ENCODE peak calls at places on chromosomes 13 and 19, in five cellular contexts. One of them, this sample, is unnamed. For H3K4me1, the result is how much of the 10 kb centered on the place peaks cover.

GRCh38 chr19:10554760-10555612 is 10.8 kb downstream of the KRI1 start:
- DNase-seq in H1: no peak
- DNase-seq in Peyer's patch: no peak
- DNase-seq in heart right ventricle: no peak
- DNase-seq in SJSA1: no peak
- DNase-seq in this sample: no peak

GRCh38 chr19:14412436-14413071 is 6.6 kb downstream of the DDX39A start:
- DNase-seq in H1: no peak
- DNase-seq in Peyer's patch: no peak
- DNase-seq in heart right ventricle: no peak
- DNase-seq in SJSA1: no peak
- DNase-seq in this sample: no peak

GRCh38 chr13:71721117-71721516 is 145.9 kb downstream of the DACH1 start:
- DNase-seq in H1: no peak
- DNase-seq in Peyer's patch: no peak
- DNase-seq in heart right ventricle: no peak
- DNase-seq in SJSA1: no peak
- DNase-seq in this sample: no peak

GRCh38 chr13:65638572-65639168 is 1591.5 kb downstream of the PCDH9 start:
- DNase-seq in H1: no peak
- DNase-seq in Peyer's patch: no peak
- DNase-seq in heart right ventricle: no peak
- DNase-seq in SJSA1: no peak
- DNase-seq in this sample: peak

GRCh38 chr13:114022309-114022669 is 48.4 kb upstream of the C13orf46 start:
- DNase-seq in H1: no peak
- DNase-seq in Peyer's patch: no peak
- DNase-seq in heart right ventricle: no peak
- DNase-seq in SJSA1: no peak
- DNase-seq in this sample: no peak

GRCh38 chr13:40115456-40115855 is 460.0 kb downstream of the COG6 start:
- DNase-seq in H1: no peak
- DNase-seq in Peyer's patch: no peak
- DNase-seq in heart right ventricle: no peak
- DNase-seq in SJSA1: no peak
- DNase-seq in this sample: no peak

GRCh38 chr13:69857188-69857821 is 250.3 kb upstream of the ATXN8OS start:
- DNase-seq in H1: no peak
- DNase-seq in Peyer's patch: no peak
- DNase-seq in heart right ventricle: no peak
- DNase-seq in SJSA1: no peak
- DNase-seq in this sample: peak

GRCh38 chr13:61664821-61665705 is 249.4 kb upstream of the PCDH20 start:
- DNase-seq in H1: no peak
- DNase-seq in Peyer's patch: peak
- DNase-seq in heart right ventricle: no peak
- DNase-seq in SJSA1: no peak
- DNase-seq in this sample: no peak

GRCh38 chr19:12939908-12940533 is 1.6 kb downstream of the CALR start:
- DNase-seq in H1: no peak
- DNase-seq in Peyer's patch: no peak
- DNase-seq in heart right ventricle: no peak
- DNase-seq in SJSA1: no peak
- DNase-seq in this sample: no peak

GRCh38 chr13:41621716-41622508 is 164.6 kb downstream of the RGCC start:
- DNase-seq in H1: no peak
- DNase-seq in Peyer's patch: no peak
- DNase-seq in heart right ventricle: no peak
- DNase-seq in SJSA1: no peak
- DNase-seq in this sample: no peak

GRCh38 chr19:32407004-32407992 is 1.7 kb downstream of the DPY19L3 start:
- DNase-seq in H1: no peak
- DNase-seq in Peyer's patch: no peak
- DNase-seq in heart right ventricle: no peak
- DNase-seq in SJSA1: no peak
- DNase-seq in this sample: no peak

GRCh38 chr19:6610934-6611370 is 20.0 kb upstream of the CD70 start:
- DNase-seq in H1: no peak
- DNase-seq in Peyer's patch: no peak
- DNase-seq in heart right ventricle: no peak
- DNase-seq in SJSA1: no peak
- DNase-seq in this sample: no peak

GRCh38 chr19:14050512-14050911 is 11.4 kb downstream of the PALM3 start:
- DNase-seq in H1: no peak
- DNase-seq in Peyer's patch: no peak
- DNase-seq in heart right ventricle: no peak
- DNase-seq in SJSA1: no peak
- DNase-seq in this sample: no peak

GRCh38 chr19:31448221-31448657 is 99.0 kb upstream of the TSHZ3 start:
- DNase-seq in H1: no peak
- DNase-seq in Peyer's patch: peak
- DNase-seq in heart right ventricle: peak
- DNase-seq in SJSA1: peak
- DNase-seq in this sample: no peak

GRCh38 chr19:14033946-14034345 is 2.4 kb downstream of the IL27RA start:
- DNase-seq in H1: no peak
- DNase-seq in Peyer's patch: no peak
- DNase-seq in heart right ventricle: no peak
- DNase-seq in SJSA1: no peak
- DNase-seq in this sample: no peak

GRCh38 chr19:3471954-3472655 is 8.2 kb downstream of the SMIM24 start:
- DNase-seq in H1: peak
- DNase-seq in Peyer's patch: peak
- DNase-seq in heart right ventricle: peak
- DNase-seq in SJSA1: no peak
- DNase-seq in this sample: peak

GRCh38 chr13:59793107-59793506 is 370.6 kb downstream of the DIAPH3 start:
- DNase-seq in H1: no peak
- DNase-seq in Peyer's patch: no peak
- DNase-seq in heart right ventricle: no peak
- DNase-seq in SJSA1: no peak
- DNase-seq in this sample: no peak

GRCh38 chr13:62209539-62209938 is 793.9 kb upstream of the PCDH20 start:
- DNase-seq in H1: no peak
- DNase-seq in Peyer's patch: no peak
- DNase-seq in heart right ventricle: no peak
- DNase-seq in SJSA1: no peak
- DNase-seq in this sample: no peak

GRCh38 chr19:33392341-33393285 is 19.1 kb downstream of the CEBPG start:
- DNase-seq in H1: no peak
- DNase-seq in Peyer's patch: peak
- DNase-seq in heart right ventricle: no peak
- DNase-seq in SJSA1: no peak
- DNase-seq in this sample: no peak

GRCh38 chr13:30061217-30061616 is 210.8 kb upstream of the UBL3 start:
- DNase-seq in H1: no peak
- DNase-seq in Peyer's patch: no peak
- DNase-seq in heart right ventricle: no peak
- DNase-seq in SJSA1: no peak
- DNase-seq in this sample: no peak

GRCh38 chr13:110216403-110217041 is 90.4 kb downstream of the COL4A1 start:
- DNase-seq in H1: no peak
- DNase-seq in Peyer's patch: no peak
- DNase-seq in heart right ventricle: no peak
- DNase-seq in SJSA1: peak
- DNase-seq in this sample: no peak

DNA sequence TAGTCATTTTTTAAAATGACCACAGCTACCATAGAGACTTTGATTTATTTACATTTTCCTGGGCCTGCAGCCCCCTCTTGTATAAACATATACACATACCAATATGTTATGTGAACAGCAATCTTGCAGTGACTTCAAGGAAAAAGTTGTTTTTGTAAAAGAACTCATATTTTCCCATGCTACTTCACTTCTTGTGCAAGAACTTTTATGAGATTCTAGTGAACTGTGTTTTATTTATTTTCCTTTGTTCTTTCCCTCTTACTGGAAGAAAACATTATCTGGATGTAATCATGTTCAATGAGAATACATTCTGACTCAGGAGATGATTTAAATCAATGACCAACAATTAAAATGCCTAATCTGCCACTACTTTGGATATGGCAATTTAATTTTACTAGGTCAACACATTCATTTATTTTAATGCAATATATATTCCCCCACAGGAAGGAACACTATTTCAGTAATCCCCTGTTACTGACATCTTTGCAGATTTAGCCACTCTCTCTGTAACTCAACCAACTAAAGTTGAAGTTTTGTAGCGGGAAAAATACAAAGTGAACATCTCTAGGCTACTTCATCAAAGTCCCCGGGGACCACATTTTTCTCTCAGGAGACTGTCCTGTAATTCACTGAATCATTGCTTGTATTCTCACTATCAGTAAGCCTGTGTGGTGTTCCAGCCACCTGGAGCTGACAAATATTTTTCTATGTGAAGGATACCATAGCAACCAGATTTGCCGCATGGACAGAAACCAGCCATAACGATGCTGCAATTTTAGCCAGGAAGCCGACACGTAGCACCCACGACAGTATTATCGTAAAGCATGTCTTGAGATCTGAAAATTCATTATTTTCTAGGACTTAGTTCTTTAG is 90.5 kb downstream of the STARD13 start:
- DNase-seq in H1: no peak
- DNase-seq in Peyer's patch: no peak
- DNase-seq in heart right ventricle: no peak
- DNase-seq in SJSA1: peak
- DNase-seq in this sample: no peak
- H3K4me1 ChIP-seq in H1: under half
- H3K4me1 ChIP-seq in Peyer's patch: under half
- H3K4me1 ChIP-seq in heart right ventricle: half or more
- H3K4me1 ChIP-seq in SJSA1: half or more
- H3K4me1 ChIP-seq in this sample: under half

GRCh38 chr19:18942692-18943091 is 1.7 kb upstream of the HOMER3 start:
- DNase-seq in H1: no peak
- DNase-seq in Peyer's patch: no peak
- DNase-seq in heart right ventricle: no peak
- DNase-seq in SJSA1: no peak
- DNase-seq in this sample: no peak

GRCh38 chr19:18940791-18941627 is at the start of gene HOMER3:
- DNase-seq in H1: peak
- DNase-seq in Peyer's patch: peak
- DNase-seq in heart right ventricle: peak
- DNase-seq in SJSA1: peak
- DNase-seq in this sample: peak

GRCh38 chr19:18941628-18942354 is 774 bp upstream of the HOMER3 start:
- DNase-seq in H1: peak
- DNase-seq in Peyer's patch: no peak
- DNase-seq in heart right ventricle: no peak
- DNase-seq in SJSA1: no peak
- DNase-seq in this sample: no peak

GRCh38 chr19:18939163-18939562 is 1.9 kb downstream of the HOMER3 start:
- DNase-seq in H1: no peak
- DNase-seq in Peyer's patch: no peak
- DNase-seq in heart right ventricle: no peak
- DNase-seq in SJSA1: no peak
- DNase-seq in this sample: no peak

DNA sequence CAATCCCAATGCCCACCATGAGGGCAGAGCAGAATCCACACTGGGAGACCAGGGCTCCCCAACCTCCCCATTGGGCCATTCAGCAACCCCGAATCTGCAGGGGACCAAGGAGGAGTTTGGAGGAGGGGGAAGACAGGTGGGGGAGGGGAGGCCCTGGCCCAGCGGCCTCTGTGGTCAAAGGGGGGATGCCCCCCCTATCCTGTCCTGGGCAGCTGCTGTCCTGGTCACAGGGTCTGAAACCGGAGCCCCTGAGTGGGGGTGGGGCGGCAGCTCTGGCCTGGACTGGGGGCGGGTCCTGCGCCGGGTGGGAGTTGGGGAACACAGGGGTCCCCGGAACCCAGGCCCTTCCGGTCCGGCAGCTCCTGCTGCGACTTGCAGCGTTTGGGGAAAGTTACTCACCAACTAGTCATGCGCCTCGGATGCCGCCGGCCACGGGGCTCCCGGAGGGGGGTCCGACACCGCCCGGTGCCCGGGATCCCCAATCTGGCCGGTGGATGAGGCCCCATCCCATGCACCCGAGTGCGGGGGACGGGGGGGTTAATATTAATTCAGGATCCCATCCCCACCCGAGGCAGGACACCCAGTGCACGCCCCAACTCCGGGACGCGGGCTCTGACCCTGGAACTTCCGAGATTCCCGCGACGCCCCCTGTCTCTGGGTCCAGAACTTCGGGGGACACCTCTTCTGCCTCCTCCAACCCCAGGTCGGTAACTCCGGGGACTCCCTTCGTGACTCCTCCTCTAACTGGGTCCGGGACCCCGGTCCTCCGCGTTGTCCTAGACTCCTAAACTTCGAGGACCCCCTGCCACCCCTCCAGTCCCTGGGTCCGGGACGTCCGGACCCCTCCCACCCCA is 868 bp downstream of the HOMER3 start:
- DNase-seq in H1: peak
- DNase-seq in Peyer's patch: peak
- DNase-seq in heart right ventricle: peak
- DNase-seq in SJSA1: peak
- DNase-seq in this sample: no peak
- H3K27ac ChIP-seq in H1: no peak
- H3K27ac ChIP-seq in Peyer's patch: peak
- H3K27ac ChIP-seq in heart right ventricle: peak
- H3K27ac ChIP-seq in SJSA1: peak
- H3K27ac ChIP-seq in this sample: no peak

GRCh38 chr19:1151917-1152601 is 22.0 kb downstream of the SBNO2 start:
- DNase-seq in H1: no peak
- DNase-seq in Peyer's patch: no peak
- DNase-seq in heart right ventricle: peak
- DNase-seq in SJSA1: no peak
- DNase-seq in this sample: no peak

GRCh38 chr19:1156305-1156801 is 17.7 kb downstream of the SBNO2 start:
- DNase-seq in H1: no peak
- DNase-seq in Peyer's patch: no peak
- DNase-seq in heart right ventricle: no peak
- DNase-seq in SJSA1: no peak
- DNase-seq in this sample: no peak

GRCh38 chr19:1154731-1155351 is 19.2 kb downstream of the SBNO2 start:
- DNase-seq in H1: no peak
- DNase-seq in Peyer's patch: peak
- DNase-seq in heart right ventricle: peak
- DNase-seq in SJSA1: no peak
- DNase-seq in this sample: no peak

GRCh38 chr19:1155352-1156304 is 18.4 kb downstream of the SBNO2 start:
- DNase-seq in H1: no peak
- DNase-seq in Peyer's patch: no peak
- DNase-seq in heart right ventricle: no peak
- DNase-seq in SJSA1: no peak
- DNase-seq in this sample: no peak

GRCh38 chr19:1153891-1154730 is 20.0 kb downstream of the SBNO2 start:
- DNase-seq in H1: no peak
- DNase-seq in Peyer's patch: no peak
- DNase-seq in heart right ventricle: no peak
- DNase-seq in SJSA1: no peak
- DNase-seq in this sample: no peak
- H3K4me1 ChIP-seq in H1: under half
- H3K4me1 ChIP-seq in Peyer's patch: under half
- H3K4me1 ChIP-seq in heart right ventricle: half or more
- H3K4me1 ChIP-seq in SJSA1: under half
- H3K4me1 ChIP-seq in this sample: under half

DNA sequence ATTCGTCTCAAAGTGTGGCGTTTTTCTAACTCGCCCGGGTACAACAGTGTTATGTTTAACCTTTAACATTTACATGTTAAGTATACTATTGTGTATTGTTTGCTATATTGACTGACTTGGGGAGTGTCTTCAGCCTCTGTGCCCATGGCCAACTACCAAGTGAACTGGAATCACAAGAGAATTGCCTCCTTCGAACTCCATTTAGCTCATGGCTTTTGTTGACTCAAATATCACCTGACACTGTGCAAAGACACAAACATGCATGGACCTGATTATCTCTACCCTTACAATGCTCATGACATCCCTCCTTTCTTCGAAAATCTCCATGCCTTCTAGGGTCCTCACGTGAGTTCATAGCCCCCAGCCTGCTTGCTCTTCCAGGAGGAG is 737 bp downstream of the ZNF814 start:
- DNase-seq in H1: no peak
- DNase-seq in Peyer's patch: no peak
- DNase-seq in heart right ventricle: no peak
- DNase-seq in SJSA1: no peak
- DNase-seq in this sample: no peak
- H3K27ac ChIP-seq in H1: peak
- H3K27ac ChIP-seq in Peyer's patch: peak
- H3K27ac ChIP-seq in heart right ventricle: peak
- H3K27ac ChIP-seq in SJSA1: no peak
- H3K27ac ChIP-seq in this sample: no peak

This sample was measured in CD4-positive, CD25-positive, alpha-beta regulatory T cell.